ENCODE peak calls at places on chromosome 15, in nine cellular contexts. Q, C, B, H, O, L, F, Z and I are unnamed samples.

GRCh38 chr15:48683991-48684765 is 38.7 kb upstream of the FBN1 start:
- DNase-seq in Q (no peak), Z (no peak), F (no peak), B (no peak), L (no peak), C (peak), O (peak), H (no peak), I (no peak)

GRCh38 chr15:38207591-38207990 is 45.0 kb upstream of the SPRED1 start:
- DNase-seq in O (no peak), C (peak), F (no peak), H (no peak), B (no peak), L (no peak), Q (no peak), Z (no peak), I (no peak)

GRCh38 chr15:90513448-90513847 is 16.3 kb upstream of the CRTC3 start:
- DNase-seq in Z (no peak), H (no peak), F (no peak), B (no peak), O (no peak), Q (no peak), L (no peak), C (no peak), I (no peak)

GRCh38 chr15:79834496-79834895 is 62.3 kb downstream of the MTHFS start:
- DNase-seq in F (no peak), L (no peak), C (peak), O (no peak), Q (no peak), B (no peak), H (no peak), Z (no peak), I (peak)

GRCh38 chr15:80489030-80489594 is 84.9 kb downstream of the ARNT2 start:
- DNase-seq in L (no peak), O (peak), C (peak), H (peak), Z (no peak), Q (no peak), B (no peak), F (no peak), I (no peak)

GRCh38 chr15:74222231-74222511 is 14.0 kb upstream of the CCDC33 start:
- DNase-seq in O (no peak), C (no peak), Z (no peak), B (no peak), F (no peak), H (no peak), Q (no peak), L (no peak), I (no peak)

GRCh38 chr15:49421991-49422390 is 1.1 kb upstream of the FGF7 start:
- DNase-seq in Q (peak), L (peak), B (peak), Z (no peak), F (peak), H (peak), O (peak), C (peak), I (peak)

GRCh38 chr15:100338247-100338646 is 3.5 kb downstream of the ADAMTS17 start:
- DNase-seq in H (no peak), B (no peak), O (no peak), Z (no peak), C (no peak), L (no peak), F (no peak), Q (no peak), I (no peak)

GRCh38 chr15:64461577-64462162 is 1.3 kb downstream of the ZNF609 start:
- DNase-seq in F (no peak), C (no peak), Z (no peak), H (no peak), Q (no peak), O (peak), B (peak), L (peak), I (peak)

GRCh38 chr15:65089206-65089824 is 12.8 kb downstream of the KBTBD13 start:
- DNase-seq in B (no peak), C (no peak), O (peak), L (no peak), F (no peak), Q (no peak), H (no peak), Z (no peak), I (no peak)

GRCh38 chr15:95712785-95713184 is 617.7 kb upstream of the NR2F2 start:
- DNase-seq in L (no peak), B (no peak), Z (no peak), O (no peak), H (no peak), Q (no peak), F (no peak), C (peak), I (no peak)

GRCh38 chr15:38145671-38146111 is 106.9 kb upstream of the SPRED1 start:
- DNase-seq in B (no peak), O (no peak), L (no peak), H (no peak), Z (no peak), F (no peak), Q (no peak), C (no peak), I (no peak)

GRCh38 chr15:53559364-53560253 is 199.9 kb downstream of the WDR72 start:
- DNase-seq in Z (no peak), O (no peak), B (no peak), Q (no peak), F (no peak), H (no peak), L (no peak), C (no peak), I (no peak)

GRCh38 chr15:70395164-70395563 is 297.4 kb upstream of the TLE3 start:
- DNase-seq in L (no peak), H (no peak), C (no peak), Z (no peak), F (no peak), Q (no peak), O (no peak), B (no peak), I (no peak)

GRCh38 chr15:80367094-80367493 is 37.1 kb upstream of the ARNT2 start:
- DNase-seq in L (peak), C (peak), Q (peak), F (peak), H (no peak), O (peak), B (no peak), Z (no peak), I (no peak)

GRCh38 chr15:48285329-48286214 is 45.7 kb upstream of the DUT start:
- DNase-seq in C (peak), Z (no peak), H (peak), L (peak), B (no peak), Q (peak), O (peak), F (peak), I (peak)

GRCh38 chr15:80533934-80534333 is 129.8 kb downstream of the ARNT2 start:
- DNase-seq in Q (no peak), O (no peak), C (no peak), Z (no peak), L (no peak), F (no peak), B (no peak), H (no peak), I (no peak)

GRCh38 chr15:65561934-65562333 is 31.7 kb downstream of the HACD3 start:
- DNase-seq in C (no peak), B (no peak), H (no peak), Z (no peak), L (no peak), Q (no peak), F (no peak), O (no peak), I (no peak)

GRCh38 chr15:85427286-85428028 is 47.1 kb downstream of the AKAP13 start:
- DNase-seq in L (no peak), Q (no peak), F (no peak), Z (no peak), C (no peak), H (no peak), O (no peak), B (no peak), I (no peak)

GRCh38 chr15:95902606-95903005 is 427.9 kb upstream of the NR2F2 start:
- DNase-seq in C (no peak), Z (no peak), H (no peak), B (no peak), Q (no peak), L (no peak), O (no peak), F (no peak), I (no peak)

GRCh38 chr15:32669870-32670623 is 28.5 kb downstream of the SCG5 start:
- DNase-seq in H (no peak), Z (no peak), F (peak), B (no peak), L (no peak), C (peak), Q (no peak), O (peak), I (no peak)

GRCh38 chr15:41772720-41773331 is 1.5 kb upstream of the MAPKBP1 start:
- DNase-seq in O (peak), C (peak), H (no peak), Z (peak), Q (peak), L (peak), B (peak), F (peak), I (peak)

GRCh38 chr15:63572749-63573464 is 24.3 kb upstream of the FBXL22 start:
- DNase-seq in Z (no peak), Q (no peak), O (no peak), F (no peak), B (no peak), C (no peak), H (no peak), L (no peak), I (no peak)

GRCh38 chr15:47460775-47461174 is 256.5 kb upstream of the SEMA6D start:
- DNase-seq in O (no peak), F (no peak), Q (no peak), Z (no peak), C (no peak), L (no peak), H (no peak), B (no peak), I (no peak)

GRCh38 chr15:95259513-95259912 is 1028.2 kb downstream of the MCTP2 start:
- DNase-seq in L (peak), C (peak), O (peak), Q (peak), Z (peak), H (peak), F (peak), B (peak), I (peak)